ENCODE peak calls at places on chromosomes 4 and X, in five cellular contexts. Z, N, B, X and L are unnamed samples.

GRCh38 chr4:123618606-123619005 is 222.0 kb downstream of the SPRY1 start:
- DNase-seq in Z (no peak), N (no peak), B (no peak), X (no peak), L (no peak)

GRCh38 chrX:48606091-48606490 is 8.8 kb downstream of the WDR13 start:
- DNase-seq in Z (no peak), N (no peak), B (no peak), X (no peak), L (no peak)

GRCh38 chr4:20809796-20810195 is 109.5 kb downstream of the PACRGL start:
- DNase-seq in Z (no peak), N (no peak), B (no peak), X (no peak), L (no peak)

GRCh38 chrX:39163585-39163984 is 362.3 kb downstream of the MID1IP1 start:
- DNase-seq in Z (no peak), N (no peak), B (no peak), X (no peak), L (no peak)

GRCh38 chr4:65391382-65391781 is 278.9 kb downstream of the EPHA5 start:
- DNase-seq in Z (no peak), N (no peak), B (no peak), X (no peak), L (no peak)

GRCh38 chrX:139971394-139971749 is 6.1 kb upstream of the CXorf66 start:
- DNase-seq in Z (no peak), N (no peak), B (no peak), X (no peak), L (no peak)

GRCh38 chrX:151505796-151506195 is 57.7 kb upstream of the PASD1 start:
- DNase-seq in Z (no peak), N (peak), B (no peak), X (peak), L (peak)

GRCh38 chrX:35733879-35734278 is 64.3 kb upstream of the MAGEB16 start:
- DNase-seq in Z (no peak), N (no peak), B (no peak), X (no peak), L (no peak)

GRCh38 chr4:139223682-139224317 is 46.8 kb upstream of the ELF2 start:
- DNase-seq in Z (no peak), N (no peak), B (peak), X (peak), L (peak)

GRCh38 chr4:123495530-123495929 is 98.9 kb downstream of the SPRY1 start:
- DNase-seq in Z (no peak), N (no peak), B (no peak), X (no peak), L (no peak)

GRCh38 chrX:8632949-8633348 is 99.0 kb downstream of the ANOS1 start:
- DNase-seq in Z (no peak), N (no peak), B (no peak), X (no peak), L (no peak)

GRCh38 chr4:7740866-7741525 is 198.7 kb downstream of the AFAP1 start:
- DNase-seq in Z (no peak), N (no peak), B (no peak), X (no peak), L (no peak)

GRCh38 chr4:149885896-149886295 is 70.3 kb upstream of the IQCM start:
- DNase-seq in Z (no peak), N (no peak), B (no peak), X (peak), L (no peak)

GRCh38 chr4:48409203-48409602 is 67.9 kb downstream of the SLAIN2 start:
- DNase-seq in Z (no peak), N (no peak), B (no peak), X (no peak), L (no peak)

GRCh38 chr4:80036949-80037348 is 36.1 kb downstream of the ANTXR2 start:
- DNase-seq in Z (no peak), N (no peak), B (no peak), X (peak), L (peak)

GRCh38 chr4:168028970-168029610 is 63.2 kb upstream of the ANXA10 start:
- DNase-seq in Z (no peak), N (no peak), B (no peak), X (peak), L (no peak)

GRCh38 chrX:154998204-154998880 is 24.2 kb downstream of the F8 start:
- DNase-seq in Z (no peak), N (no peak), B (no peak), X (no peak), L (no peak)

GRCh38 chr4:7466215-7466614 is 31.5 kb upstream of the PSAPL1 start:
- DNase-seq in Z (no peak), N (no peak), B (no peak), X (no peak), L (no peak)

GRCh38 chrX:53715336-53715924 is 28.9 kb upstream of the HUWE1 start:
- DNase-seq in Z (no peak), N (no peak), B (no peak), X (no peak), L (no peak)

GRCh38 chr4:137946423-137946822 is 295.7 kb downstream of the SLC7A11 start:
- DNase-seq in Z (no peak), N (no peak), B (no peak), X (peak), L (no peak)

GRCh38 chrX:154056739-154057367 is 37.2 kb upstream of the IRAK1 start:
- DNase-seq in Z (no peak), N (peak), B (no peak), X (no peak), L (peak)

GRCh38 chr4:95093936-95094929 is 336.5 kb downstream of the BMPR1B start:
- DNase-seq in Z (no peak), N (no peak), B (no peak), X (no peak), L (no peak)

GRCh38 chr4:147814334-147814733 is 82.4 kb downstream of the ARHGAP10 start:
- DNase-seq in Z (no peak), N (no peak), B (no peak), X (no peak), L (no peak)

GRCh38 chrX:55839480-55839879 is 121.9 kb downstream of the RRAGB start:
- DNase-seq in Z (no peak), N (no peak), B (no peak), X (no peak), L (no peak)

GRCh38 chr4:54897590-54897989 is 227.8 kb downstream of the KDR start:
- DNase-seq in Z (no peak), N (no peak), B (no peak), X (peak), L (peak)